ENCODE peak calls at places on chromosomes 3 and 15, in four cellular contexts. O is HCEC 1CT, Q is posterior vena cava, L is amniotic stem cell. H is an unnamed sample.

GRCh38 chr3:152272771-152273242 is 4.1 kb downstream of the MBNL1 start:
- DNase-seq in O (peak; percentile 89), Q (no peak), L (peak; percentile 75), H (no peak)

GRCh38 chr3:45992133-45992729 is 3.4 kb downstream of the FYCO1 start:
- DNase-seq in O (no peak), Q (no peak), L (no peak), H (no peak)

GRCh38 chr15:34673241-34673640 is 81.6 kb downstream of the GJD2 start:
- DNase-seq in O (no peak), Q (no peak), L (no peak), H (no peak)

GRCh38 chr3:108312656-108313055 is 16.3 kb downstream of the HHLA2 start:
- DNase-seq in O (no peak), Q (no peak), L (peak; percentile 4), H (no peak)

GRCh38 chr3:67292356-67293225 is 294.5 kb downstream of the KBTBD8 start:
- DNase-seq in O (no peak), Q (no peak), L (no peak), H (no peak)

GRCh38 chr15:25728816-25729215 is 134.3 kb downstream of the ATP10A start:
- DNase-seq in O (no peak), Q (no peak), L (no peak), H (no peak)

GRCh38 chr15:101470548-101471239 is 18.8 kb downstream of the PCSK6 start:
- DNase-seq in O (no peak), Q (no peak), L (no peak), H (peak; percentile 37)

GRCh38 chr15:32844118-32844711 is 126.4 kb downstream of the GREM1 start:
- DNase-seq in O (peak; percentile 76), Q (no peak), L (no peak), H (no peak)

GRCh38 chr15:71691700-71692417 is 118.5 kb upstream of the NR2E3 start:
- DNase-seq in O (peak; percentile 63), Q (no peak), L (no peak), H (no peak)

GRCh38 chr3:128488995-128489859 is 3.8 kb downstream of the GATA2 start:
- DNase-seq in O (no peak), Q (peak; percentile 90), L (no peak), H (no peak)

GRCh38 chr3:89358281-89358680 is 250.9 kb downstream of the EPHA3 start:
- DNase-seq in O (peak; percentile 57), Q (no peak), L (no peak), H (no peak)

GRCh38 chr3:13025090-13025489 is 48.1 kb downstream of the IQSEC1 start:
- DNase-seq in O (peak; percentile 57), Q (peak; percentile 91), L (peak; percentile 50), H (no peak)

GRCh38 chr3:107211608-107212007 is 165.6 kb upstream of the CCDC54 start:
- DNase-seq in O (no peak), Q (no peak), L (no peak), H (no peak)